ENCODE peak calls at places on chromosomes 12 and 14, in nine cellular contexts. W is HCT116, S is NB4, Q is uterus, K is esophagus squamous epithelium, O is GM23338, T is lower lobe of right lung, V is left ventricle myocardium inferior, M is fibroblast of the aortic adventitia. U is an unnamed sample.

GRCh38 chr14:104390221-104390931 is 189.2 kb upstream of the C14orf180 start:
- DNase-seq in T (no peak), V (no peak), M (no peak), Q (no peak), O (no peak), K (no peak), W (no peak), S (no peak), U (peak)

GRCh38 chr14:69152181-69152943 is 557 bp downstream of the DCAF5 start:
- DNase-seq in M (peak), O (peak), Q (peak), S (peak), W (no peak), K (no peak), T (no peak), V (no peak), U (no peak)

GRCh38 chr12:47825239-47825639 is 5.5 kb upstream of the HDAC7 start:
- DNase-seq in Q (peak), V (peak), W (no peak), O (peak), T (peak), K (no peak), S (no peak), M (peak), U (no peak)

GRCh38 chr14:54600685-54601084 is 33.8 kb downstream of the SAMD4A start:
- DNase-seq in S (no peak), M (peak), O (no peak), K (no peak), T (no peak), V (no peak), W (no peak), Q (no peak), U (no peak)

GRCh38 chr12:67559751-67560150 is 88.8 kb upstream of the DYRK2 start:
- DNase-seq in K (no peak), Q (no peak), O (no peak), M (no peak), T (no peak), S (no peak), W (no peak), V (no peak), U (no peak)

GRCh38 chr14:93025055-93025454 is 90.7 kb downstream of the ITPK1 start:
- DNase-seq in V (no peak), S (no peak), Q (no peak), W (no peak), M (no peak), K (no peak), T (no peak), O (no peak), U (no peak)

GRCh38 chr12:54593135-54593534 is 4.7 kb upstream of the PPP1R1A start:
- DNase-seq in M (no peak), W (no peak), V (no peak), T (no peak), Q (no peak), O (no peak), S (peak), K (no peak), U (no peak)

GRCh38 chr12:92502417-92503028 is 200.3 kb upstream of the PLEKHG7 start:
- DNase-seq in V (no peak), T (no peak), W (no peak), Q (no peak), M (peak), O (no peak), K (no peak), S (peak), U (no peak)

GRCh38 chr12:14845350-14845750 is 2.0 kb upstream of the ART4 start:
- DNase-seq in M (peak), W (peak), V (no peak), S (peak), T (no peak), K (no peak), Q (peak), O (peak), U (no peak)

GRCh38 chr14:92106095-92106937 is at the start of gene ATXN3:
- DNase-seq in S (peak), M (peak), O (peak), W (peak), T (peak), Q (peak), K (peak), V (peak), U (peak)

GRCh38 chr14:89634037-89634436 is 217.0 kb upstream of the FOXN3 start:
- DNase-seq in Q (no peak), S (no peak), O (no peak), T (no peak), K (no peak), V (no peak), W (no peak), M (no peak), U (no peak)

GRCh38 chr14:73472182-73473114 is 14.1 kb upstream of the NUMB start:
- DNase-seq in O (peak), Q (no peak), T (no peak), M (peak), V (no peak), K (no peak), W (peak), S (peak), U (no peak)

GRCh38 chr12:70609739-70610491 is 27.3 kb downstream of the PTPRB start:
- DNase-seq in T (peak), O (peak), Q (peak), W (no peak), S (no peak), K (no peak), V (peak), M (peak), U (no peak)

GRCh38 chr12:121427556-121428055 is 27.7 kb downstream of the RNF34 start:
- DNase-seq in V (no peak), W (no peak), S (peak), O (no peak), Q (no peak), K (no peak), M (no peak), T (no peak), U (no peak)

GRCh38 chr12:115570271-115570777 is 707.2 kb downstream of the MED13L start:
- DNase-seq in T (no peak), S (no peak), W (no peak), V (no peak), K (no peak), Q (no peak), O (no peak), M (peak), U (no peak)

GRCh38 chr12:50314629-50315312 is 31.5 kb upstream of the LIMA1 start:
- DNase-seq in V (no peak), O (peak), S (peak), K (no peak), Q (no peak), M (peak), W (no peak), T (no peak), U (no peak)

GRCh38 chr12:103028881-103029280 is 71.4 kb downstream of the ASCL1 start:
- DNase-seq in Q (no peak), S (no peak), K (no peak), M (no peak), V (no peak), O (no peak), W (no peak), T (no peak), U (no peak)

GRCh38 chr12:32134144-32134888 is 27.7 kb downstream of the BICD1 start:
- DNase-seq in W (no peak), V (no peak), K (no peak), T (no peak), Q (no peak), S (peak), M (peak), O (peak), U (no peak)

DNA sequence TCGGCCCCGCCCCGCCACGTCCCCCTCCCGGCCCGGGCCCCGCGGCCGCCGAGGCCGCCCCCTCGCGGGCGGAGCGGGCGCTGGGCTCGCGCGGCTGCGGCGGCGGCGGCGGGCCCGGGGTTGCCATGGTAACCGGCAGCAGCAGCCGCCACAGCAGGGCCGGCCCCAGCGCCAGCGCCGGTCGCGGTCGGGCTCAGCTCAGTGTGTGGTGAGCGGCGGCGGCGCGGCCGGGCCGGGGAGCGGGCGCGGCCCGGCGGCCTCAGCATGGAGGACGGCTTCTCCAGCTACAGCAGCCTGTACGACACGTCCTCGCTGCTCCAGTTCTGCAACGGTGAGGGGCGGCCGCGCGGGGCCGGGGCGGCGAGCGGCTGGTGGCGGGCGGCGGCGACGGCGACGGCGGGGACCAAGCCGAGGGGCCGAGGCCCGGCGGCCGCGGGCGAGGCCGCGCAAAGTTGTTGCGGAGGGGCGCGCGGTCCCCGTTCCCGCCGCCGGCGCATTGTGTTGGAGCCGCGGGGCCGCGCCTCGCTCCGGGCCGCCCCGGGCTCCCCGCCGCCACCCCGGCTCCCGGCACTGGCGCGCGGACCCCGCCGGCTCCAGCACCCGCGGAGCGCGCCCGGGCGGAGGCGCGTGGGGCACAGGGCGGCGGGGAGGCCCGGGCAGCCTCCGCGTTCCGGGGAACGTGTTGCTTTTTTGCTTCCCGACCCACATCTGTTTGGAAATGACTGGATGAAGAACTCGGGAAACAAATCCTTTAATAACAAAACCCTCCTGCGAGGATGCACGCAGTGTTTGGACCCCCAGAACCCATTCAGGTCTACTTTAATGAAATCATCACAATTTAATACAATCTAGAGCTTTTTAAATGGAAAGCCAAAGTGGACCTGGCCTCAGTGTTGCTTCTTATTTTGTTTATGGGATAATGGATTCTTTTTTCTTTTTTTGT is at the start of gene EML1:
- DNase-seq in S (peak), W (peak), T (peak), V (peak), Q (peak), M (peak), K (no peak), O (peak), U (peak)
- TF ChIP-seq CTCF in S (no peak), W (no peak), T (no peak), V (no peak), Q (peak), M (peak), K (no peak), O (no peak), U (no peak)

GRCh38 chr14:50062438-50063039 is 53.8 kb downstream of the VCPKMT start:
- DNase-seq in T (no peak), V (no peak), M (peak), Q (peak), S (peak), W (peak), O (peak), K (peak), U (no peak)
- TF ChIP-seq CTCF in T (no peak), V (no peak), M (no peak), Q (no peak), S (peak), W (no peak), O (no peak), K (no peak), U (no peak)

GRCh38 chr12:104669057-104669770 is 212.5 kb downstream of the CHST11 start:
- DNase-seq in S (peak), T (peak), O (peak), Q (peak), M (no peak), K (no peak), V (peak), W (no peak), U (peak)
- TF ChIP-seq CTCF in S (no peak), T (no peak), O (peak), Q (peak), M (peak), K (no peak), V (peak), W (peak), U (no peak)

DNA sequence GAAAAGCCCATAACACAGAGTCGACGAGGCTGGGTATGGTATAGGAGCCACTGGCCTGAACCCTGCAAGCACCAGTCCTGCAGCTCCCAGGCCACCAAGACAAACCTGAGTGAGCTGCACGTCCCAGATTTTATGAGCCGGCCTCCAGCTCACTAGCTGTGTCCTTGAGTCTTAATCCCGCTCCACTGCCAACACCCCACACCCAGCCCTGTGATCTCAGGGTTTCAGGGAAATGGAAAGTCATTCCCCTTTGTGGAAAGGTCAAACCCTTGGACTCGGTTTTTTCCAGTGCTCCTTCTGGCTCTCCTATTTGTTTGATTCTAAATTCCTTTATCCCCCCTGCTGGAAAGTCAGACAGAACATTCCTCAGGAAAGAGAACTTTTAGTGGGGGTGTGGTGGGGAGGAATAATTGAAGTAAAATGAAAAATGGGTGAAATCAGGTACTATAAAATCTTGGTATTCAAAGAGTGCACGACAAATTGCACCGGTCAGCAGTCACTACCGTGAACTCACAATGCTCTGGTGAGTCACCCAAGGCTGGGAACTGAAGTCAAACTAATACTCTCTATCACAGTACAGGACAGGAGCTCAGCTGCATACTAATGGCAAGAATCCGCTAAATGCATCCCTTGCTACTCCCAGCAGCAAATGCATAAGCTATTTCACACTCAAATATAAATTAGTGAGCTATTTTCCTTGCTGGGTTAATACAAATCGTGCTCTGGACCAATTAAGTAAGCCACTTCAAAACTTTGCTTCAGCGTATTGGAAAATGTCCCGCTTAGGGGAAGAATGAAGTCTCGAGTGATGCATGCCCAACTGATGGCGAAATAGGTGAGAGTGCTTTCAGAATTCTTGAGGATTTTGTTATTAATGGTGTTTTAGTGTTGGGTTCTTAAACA is 9.0 kb downstream of the PITPNM2 start:
- DNase-seq in M (peak), W (peak), T (no peak), V (peak), S (peak), O (peak), K (no peak), Q (peak), U (peak)
- TF ChIP-seq CTCF in M (no peak), W (no peak), T (no peak), V (no peak), S (no peak), O (no peak), K (no peak), Q (no peak), U (no peak)

GRCh38 chr12:5439333-5439732 is 7.4 kb downstream of the NTF3 start:
- DNase-seq in K (no peak), V (no peak), T (no peak), S (no peak), O (peak), M (no peak), W (no peak), Q (no peak), U (no peak)
- TF ChIP-seq CTCF in K (no peak), V (no peak), T (no peak), S (no peak), O (no peak), M (no peak), W (peak), Q (no peak), U (no peak)

GRCh38 chr12:124510301-124510970 is 57.0 kb downstream of the NCOR2 start:
- DNase-seq in K (no peak), O (peak), M (no peak), W (no peak), V (no peak), Q (no peak), S (peak), T (no peak), U (no peak)
- TF ChIP-seq CTCF in K (no peak), O (no peak), M (no peak), W (no peak), V (no peak), Q (no peak), S (no peak), T (no peak), U (no peak)

DNA sequence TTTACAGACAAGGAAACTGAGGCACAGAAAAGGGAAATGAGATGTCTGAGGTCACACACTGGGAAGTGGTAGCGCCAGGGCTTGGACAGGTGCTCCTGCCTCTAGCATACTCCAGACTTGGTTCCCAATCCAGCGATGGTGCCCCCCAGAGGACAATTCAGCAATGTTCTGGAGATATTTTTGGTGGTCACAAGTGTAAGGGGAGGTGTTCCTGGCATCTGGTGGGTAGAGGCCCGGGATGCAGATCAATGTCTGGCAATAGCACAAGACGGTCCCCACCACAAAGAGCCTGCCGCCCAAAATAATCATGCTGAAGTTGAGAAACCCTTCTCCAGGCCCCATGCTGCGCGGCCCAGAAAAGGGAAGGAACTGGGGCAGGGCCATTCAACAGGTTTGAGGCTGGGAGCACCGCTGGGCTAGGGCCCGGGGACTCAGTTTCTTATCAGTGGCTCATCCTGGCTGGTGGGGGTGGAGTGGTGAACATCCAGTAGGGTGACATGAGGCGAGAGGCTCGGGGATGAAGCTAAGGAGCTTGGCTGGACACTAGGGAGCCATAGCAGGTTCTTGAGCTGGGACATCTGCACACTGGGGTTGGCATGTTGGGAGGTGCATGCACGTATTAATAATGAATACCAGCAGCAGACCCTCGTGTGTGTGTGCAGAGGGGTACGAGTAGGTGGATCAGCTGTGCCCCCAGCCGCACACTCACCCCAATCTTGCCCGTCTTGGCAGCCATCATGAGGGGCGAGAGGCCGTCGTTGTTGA is 35.1 kb downstream of the TRPV4 start:
- DNase-seq in T (no peak), Q (no peak), W (no peak), V (no peak), S (peak), M (no peak), K (no peak), O (peak), U (no peak)
- TF ChIP-seq CTCF in T (no peak), Q (no peak), W (peak), V (peak), S (peak), M (peak), K (no peak), O (peak), U (no peak)

GRCh38 chr14:59897757-59898383 is 22.1 kb upstream of the LRRC9 start:
- DNase-seq in O (peak), S (peak), Q (no peak), K (no peak), M (peak), W (peak), V (no peak), T (no peak), U (no peak)
- TF ChIP-seq CTCF in O (peak), S (no peak), Q (no peak), K (no peak), M (peak), W (peak), V (peak), T (peak), U (no peak)